ENCODE peak calls at places on chromosomes 6 and 20, in seven cellular contexts. E, N, B, J, K, W and V are unnamed samples.
A peak's percentile ranks its signal among the peaks of the same experiment; 100 is the strongest.

GRCh38 chr6:2037230-2037926 is 208.0 kb downstream of the GMDS start:
- DNase-seq in E (no peak), N (no peak), B (peak; percentile 28), J (peak; percentile 44), K (no peak), W (no peak), V (no peak)

GRCh38 chr20:57573893-57574292 is 13.0 kb downstream of the PCK1 start:
- DNase-seq in E (peak; percentile 45), N (no peak), B (no peak), J (peak; percentile 53), K (no peak), W (no peak), V (no peak)

GRCh38 chr6:27157461-27158315 is 89.8 kb upstream of the PRSS16 start:
- DNase-seq in E (peak; percentile 69), N (no peak), B (peak; percentile 77), J (peak; percentile 86), K (peak; percentile 70), W (no peak), V (peak; percentile 62)

GRCh38 chr6:130026859-130027258 is 8.5 kb downstream of the L3MBTL3 start:
- DNase-seq in E (no peak), N (no peak), B (peak; percentile 53), J (no peak), K (no peak), W (no peak), V (no peak)

GRCh38 chr20:20719411-20719810 is 7.0 kb upstream of the RALGAPA2 start:
- DNase-seq in E (no peak), N (no peak), B (no peak), J (no peak), K (no peak), W (no peak), V (no peak)

GRCh38 chr6:138596591-138596990 is 97.3 kb upstream of the NHSL1 start:
- DNase-seq in E (no peak), N (no peak), B (no peak), J (no peak), K (no peak), W (no peak), V (no peak)

GRCh38 chr6:129267028-129267427 is 384.1 kb downstream of the LAMA2 start:
- DNase-seq in E (no peak), N (no peak), B (no peak), J (peak; percentile 62), K (no peak), W (no peak), V (no peak)

GRCh38 chr20:43569282-43569681 is 10.5 kb downstream of the SGK2 start:
- DNase-seq in E (no peak), N (no peak), B (no peak), J (no peak), K (no peak), W (no peak), V (no peak)

GRCh38 chr6:166005401-166005845 is 162.2 kb downstream of the TBXT start:
- DNase-seq in E (no peak), N (no peak), B (peak; percentile 62), J (no peak), K (peak; percentile 69), W (no peak), V (peak; percentile 12)

GRCh38 chr6:149544646-149545257 is 1.1 kb downstream of the PPIL4 start:
- DNase-seq in E (no peak), N (no peak), B (no peak), J (no peak), K (no peak), W (no peak), V (peak; percentile 46)

DNA sequence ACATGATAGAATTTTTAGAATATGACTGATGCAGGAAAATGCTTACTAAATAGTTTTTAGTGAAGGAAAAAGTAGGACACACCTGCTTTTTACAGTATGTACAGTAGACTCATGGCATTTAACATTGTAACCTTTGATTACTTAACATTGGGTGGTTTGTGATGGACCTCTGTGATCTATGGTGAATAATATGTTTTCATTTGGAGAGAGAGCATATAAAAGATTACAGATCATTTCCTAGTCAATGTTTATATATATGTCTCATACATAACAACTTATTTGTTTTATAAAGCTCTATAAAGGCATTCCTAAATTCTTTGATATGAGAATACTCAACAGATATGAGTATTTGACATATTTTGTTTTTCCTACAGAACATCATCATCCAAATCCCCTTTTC is 129.3 kb upstream of the PDE7B start:
- DNase-seq in E (no peak), N (no peak), B (peak; percentile 45), J (no peak), K (no peak), W (no peak), V (no peak)
- H3K79me1 ChIP-seq in E (no peaks in the 10 kb centered on the region), N (no peaks in the 10 kb centered on the region), B (no peaks in the 10 kb centered on the region), J (no peaks in the 10 kb centered on the region), K (no peaks in the 10 kb centered on the region), W (no peaks in the 10 kb centered on the region), V (no peaks in the 10 kb centered on the region)

GRCh38 chr20:2133318-2134183 is 31.9 kb downstream of the STK35 start:
- DNase-seq in E (no peak), N (peak; percentile 44), B (peak; percentile 79), J (peak; percentile 40), K (peak; percentile 90), W (no peak), V (peak; percentile 88)
- H3K79me1 ChIP-seq in E (no peaks in the 10 kb centered on the region), N (peaks cover 5% of the 10 kb centered on the region), B (peaks cover 88% of the 10 kb centered on the region), J (peaks cover 29% of the 10 kb centered on the region), K (peaks cover 39% of the 10 kb centered on the region), W (peaks cover 22% of the 10 kb centered on the region), V (peaks cover 36% of the 10 kb centered on the region)

GRCh38 chr6:93299622-93300021 is 119.7 kb downstream of the EPHA7 start:
- DNase-seq in E (no peak), N (no peak), B (no peak), J (no peak), K (no peak), W (no peak), V (no peak)
- H3K79me1 ChIP-seq in E (no peaks in the 10 kb centered on the region), N (no peaks in the 10 kb centered on the region), B (no peaks in the 10 kb centered on the region), J (no peaks in the 10 kb centered on the region), K (no peaks in the 10 kb centered on the region), W (no peaks in the 10 kb centered on the region), V (no peaks in the 10 kb centered on the region)

DNA sequence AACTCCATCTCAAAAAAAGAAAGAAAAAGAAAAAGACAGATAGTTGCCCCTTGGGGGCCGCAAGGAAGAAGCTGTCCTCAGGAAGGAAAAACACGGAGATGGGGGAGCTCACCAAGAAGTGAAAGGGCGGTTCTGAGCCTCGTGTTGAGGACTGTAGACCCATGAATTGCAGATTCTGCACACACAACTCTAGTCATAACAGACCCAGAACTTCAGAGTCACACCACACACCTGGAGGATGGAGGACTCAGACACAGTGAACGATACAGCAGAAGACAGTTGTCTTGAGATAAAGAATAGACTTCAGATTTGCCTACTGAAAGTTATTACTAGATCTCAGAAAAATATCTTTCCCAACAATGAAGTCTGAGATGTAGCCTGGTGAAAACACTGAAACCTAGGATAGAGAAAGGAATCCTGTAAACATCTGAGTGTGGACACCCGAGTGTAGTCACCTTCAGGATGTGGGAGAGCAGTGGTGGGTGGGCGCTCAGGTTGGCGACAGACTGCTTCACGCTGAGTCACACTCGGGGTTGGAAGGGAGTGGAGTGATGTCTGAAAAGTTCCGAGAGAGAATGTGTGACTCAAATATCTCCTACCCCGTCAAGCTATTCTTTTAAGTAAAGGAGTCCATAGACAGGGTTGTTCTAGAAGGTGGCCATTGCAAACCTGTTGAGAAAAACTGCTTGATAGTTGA is 88.1 kb downstream of the MAP3K4 start:
- DNase-seq in E (no peak), N (no peak), B (peak; percentile 88), J (peak; percentile 40), K (peak; percentile 30), W (no peak), V (no peak)
- H3K79me1 ChIP-seq in E (no peaks in the 10 kb centered on the region), N (no peaks in the 10 kb centered on the region), B (peaks cover 4% of the 10 kb centered on the region), J (peaks cover 2% of the 10 kb centered on the region), K (peaks cover 2% of the 10 kb centered on the region), W (no peaks in the 10 kb centered on the region), V (no peaks in the 10 kb centered on the region)

GRCh38 chr6:145370559-145370958 is 364.8 kb downstream of the EPM2A start:
- DNase-seq in E (no peak), N (no peak), B (no peak), J (no peak), K (no peak), W (no peak), V (no peak)
- H3K79me1 ChIP-seq in E (no peaks in the 10 kb centered on the region), N (no peaks in the 10 kb centered on the region), B (no peaks in the 10 kb centered on the region), J (no peaks in the 10 kb centered on the region), K (no peaks in the 10 kb centered on the region), W (no peaks in the 10 kb centered on the region), V (no peaks in the 10 kb centered on the region)